ENCODE peak calls at places on chromosomes 7 and 10, in six cellular contexts. One of them, this sample, is unnamed.

GRCh38 chr7:39683216-39683845 is 60.0 kb downstream of the RALA start:
- DNase-seq in NCI-H1092 treated with DMSO at 0.1 percent for 48 hours: no peak
- DNase-seq in B cell: no peak
- DNase-seq in T-helper 1 cell: no peak
- DNase-seq in CD4-positive, alpha-beta T cell: no peak
- DNase-seq in stimulated activated naive CD8-positive, alpha-beta T cell treated with anti-CD3 and anti-CD28 coated beads, Interleukin-15, Interleukin-2, amounts not matched to agents 100 U/mL and 50 U/mL, for 24 hours: no peak
- DNase-seq in this sample: no peak

GRCh38 chr10:124285587-124286527 is 132.9 kb downstream of the OAT start:
- DNase-seq in NCI-H1092 treated with DMSO at 0.1 percent for 48 hours: no peak
- DNase-seq in B cell: no peak
- DNase-seq in T-helper 1 cell: no peak
- DNase-seq in CD4-positive, alpha-beta T cell: no peak
- DNase-seq in stimulated activated naive CD8-positive, alpha-beta T cell treated with anti-CD3 and anti-CD28 coated beads, Interleukin-15, Interleukin-2, amounts not matched to agents 100 U/mL and 50 U/mL, for 24 hours: no peak
- DNase-seq in this sample: peak

GRCh38 chr10:14953452-14954000 is 370 bp downstream of the DCLRE1C start:
- DNase-seq in NCI-H1092 treated with DMSO at 0.1 percent for 48 hours: peak
- DNase-seq in B cell: no peak
- DNase-seq in T-helper 1 cell: no peak
- DNase-seq in CD4-positive, alpha-beta T cell: no peak
- DNase-seq in stimulated activated naive CD8-positive, alpha-beta T cell treated with anti-CD3 and anti-CD28 coated beads, Interleukin-15, Interleukin-2, amounts not matched to agents 100 U/mL and 50 U/mL, for 24 hours: no peak
- DNase-seq in this sample: peak

GRCh38 chr7:150924256-150924851 is 53.8 kb downstream of the KCNH2 start:
- DNase-seq in NCI-H1092 treated with DMSO at 0.1 percent for 48 hours: no peak
- DNase-seq in B cell: no peak
- DNase-seq in T-helper 1 cell: no peak
- DNase-seq in CD4-positive, alpha-beta T cell: no peak
- DNase-seq in stimulated activated naive CD8-positive, alpha-beta T cell treated with anti-CD3 and anti-CD28 coated beads, Interleukin-15, Interleukin-2, amounts not matched to agents 100 U/mL and 50 U/mL, for 24 hours: no peak
- DNase-seq in this sample: no peak

GRCh38 chr7:107080099-107080505 is 35.6 kb downstream of the PRKAR2B start:
- DNase-seq in NCI-H1092 treated with DMSO at 0.1 percent for 48 hours: no peak
- DNase-seq in B cell: no peak
- DNase-seq in T-helper 1 cell: no peak
- DNase-seq in CD4-positive, alpha-beta T cell: no peak
- DNase-seq in stimulated activated naive CD8-positive, alpha-beta T cell treated with anti-CD3 and anti-CD28 coated beads, Interleukin-15, Interleukin-2, amounts not matched to agents 100 U/mL and 50 U/mL, for 24 hours: no peak
- DNase-seq in this sample: no peak

GRCh38 chr7:98458090-98458875 is 57.4 kb upstream of the BAIAP2L1 start:
- DNase-seq in NCI-H1092 treated with DMSO at 0.1 percent for 48 hours: no peak
- DNase-seq in B cell: no peak
- DNase-seq in T-helper 1 cell: no peak
- DNase-seq in CD4-positive, alpha-beta T cell: no peak
- DNase-seq in stimulated activated naive CD8-positive, alpha-beta T cell treated with anti-CD3 and anti-CD28 coated beads, Interleukin-15, Interleukin-2, amounts not matched to agents 100 U/mL and 50 U/mL, for 24 hours: no peak
- DNase-seq in this sample: no peak

GRCh38 chr10:102150970-102151773 is 1.0 kb upstream of the NOLC1 start:
- DNase-seq in NCI-H1092 treated with DMSO at 0.1 percent for 48 hours: no peak
- DNase-seq in B cell: no peak
- DNase-seq in T-helper 1 cell: no peak
- DNase-seq in CD4-positive, alpha-beta T cell: no peak
- DNase-seq in stimulated activated naive CD8-positive, alpha-beta T cell treated with anti-CD3 and anti-CD28 coated beads, Interleukin-15, Interleukin-2, amounts not matched to agents 100 U/mL and 50 U/mL, for 24 hours: no peak
- DNase-seq in this sample: no peak

GRCh38 chr10:10716972-10717371 is 300.7 kb upstream of the CELF2 start:
- DNase-seq in NCI-H1092 treated with DMSO at 0.1 percent for 48 hours: no peak
- DNase-seq in B cell: no peak
- DNase-seq in T-helper 1 cell: no peak
- DNase-seq in CD4-positive, alpha-beta T cell: no peak
- DNase-seq in stimulated activated naive CD8-positive, alpha-beta T cell treated with anti-CD3 and anti-CD28 coated beads, Interleukin-15, Interleukin-2, amounts not matched to agents 100 U/mL and 50 U/mL, for 24 hours: no peak
- DNase-seq in this sample: no peak

GRCh38 chr7:14596421-14596820 is 306.1 kb downstream of the DGKB start:
- DNase-seq in NCI-H1092 treated with DMSO at 0.1 percent for 48 hours: no peak
- DNase-seq in B cell: no peak
- DNase-seq in T-helper 1 cell: no peak
- DNase-seq in CD4-positive, alpha-beta T cell: no peak
- DNase-seq in stimulated activated naive CD8-positive, alpha-beta T cell treated with anti-CD3 and anti-CD28 coated beads, Interleukin-15, Interleukin-2, amounts not matched to agents 100 U/mL and 50 U/mL, for 24 hours: no peak
- DNase-seq in this sample: no peak

GRCh38 chr10:122021421-122021820 is 32.5 kb downstream of the TACC2 start:
- DNase-seq in NCI-H1092 treated with DMSO at 0.1 percent for 48 hours: no peak
- DNase-seq in B cell: no peak
- DNase-seq in T-helper 1 cell: no peak
- DNase-seq in CD4-positive, alpha-beta T cell: no peak
- DNase-seq in stimulated activated naive CD8-positive, alpha-beta T cell treated with anti-CD3 and anti-CD28 coated beads, Interleukin-15, Interleukin-2, amounts not matched to agents 100 U/mL and 50 U/mL, for 24 hours: no peak
- DNase-seq in this sample: no peak

GRCh38 chr7:99112097-99112496 is 31.8 kb downstream of the SMURF1 start:
- DNase-seq in NCI-H1092 treated with DMSO at 0.1 percent for 48 hours: no peak
- DNase-seq in B cell: no peak
- DNase-seq in T-helper 1 cell: no peak
- DNase-seq in CD4-positive, alpha-beta T cell: no peak
- DNase-seq in stimulated activated naive CD8-positive, alpha-beta T cell treated with anti-CD3 and anti-CD28 coated beads, Interleukin-15, Interleukin-2, amounts not matched to agents 100 U/mL and 50 U/mL, for 24 hours: no peak
- DNase-seq in this sample: no peak

GRCh38 chr7:122485841-122486240 is 181.3 kb upstream of the FEZF1 start:
- DNase-seq in NCI-H1092 treated with DMSO at 0.1 percent for 48 hours: no peak
- DNase-seq in B cell: no peak
- DNase-seq in T-helper 1 cell: no peak
- DNase-seq in CD4-positive, alpha-beta T cell: no peak
- DNase-seq in stimulated activated naive CD8-positive, alpha-beta T cell treated with anti-CD3 and anti-CD28 coated beads, Interleukin-15, Interleukin-2, amounts not matched to agents 100 U/mL and 50 U/mL, for 24 hours: no peak
- DNase-seq in this sample: no peak

GRCh38 chr7:42494722-42495121 is 257.7 kb upstream of the GLI3 start:
- DNase-seq in NCI-H1092 treated with DMSO at 0.1 percent for 48 hours: no peak
- DNase-seq in B cell: no peak
- DNase-seq in T-helper 1 cell: no peak
- DNase-seq in CD4-positive, alpha-beta T cell: no peak
- DNase-seq in stimulated activated naive CD8-positive, alpha-beta T cell treated with anti-CD3 and anti-CD28 coated beads, Interleukin-15, Interleukin-2, amounts not matched to agents 100 U/mL and 50 U/mL, for 24 hours: no peak
- DNase-seq in this sample: no peak

GRCh38 chr7:108094933-108095710 is 35.0 kb downstream of the LAMB4 start:
- DNase-seq in NCI-H1092 treated with DMSO at 0.1 percent for 48 hours: peak
- DNase-seq in B cell: no peak
- DNase-seq in T-helper 1 cell: no peak
- DNase-seq in CD4-positive, alpha-beta T cell: no peak
- DNase-seq in stimulated activated naive CD8-positive, alpha-beta T cell treated with anti-CD3 and anti-CD28 coated beads, Interleukin-15, Interleukin-2, amounts not matched to agents 100 U/mL and 50 U/mL, for 24 hours: no peak
- DNase-seq in this sample: no peak

GRCh38 chr7:16026253-16027020 is 340.0 kb upstream of the MEOX2 start:
- DNase-seq in NCI-H1092 treated with DMSO at 0.1 percent for 48 hours: no peak
- DNase-seq in B cell: no peak
- DNase-seq in T-helper 1 cell: no peak
- DNase-seq in CD4-positive, alpha-beta T cell: no peak
- DNase-seq in stimulated activated naive CD8-positive, alpha-beta T cell treated with anti-CD3 and anti-CD28 coated beads, Interleukin-15, Interleukin-2, amounts not matched to agents 100 U/mL and 50 U/mL, for 24 hours: no peak
- DNase-seq in this sample: no peak

GRCh38 chr7:135706038-135706742 is 21.8 kb downstream of the SLC13A4 start:
- DNase-seq in NCI-H1092 treated with DMSO at 0.1 percent for 48 hours: no peak
- DNase-seq in B cell: no peak
- DNase-seq in T-helper 1 cell: no peak
- DNase-seq in CD4-positive, alpha-beta T cell: no peak
- DNase-seq in stimulated activated naive CD8-positive, alpha-beta T cell treated with anti-CD3 and anti-CD28 coated beads, Interleukin-15, Interleukin-2, amounts not matched to agents 100 U/mL and 50 U/mL, for 24 hours: no peak
- DNase-seq in this sample: no peak

GRCh38 chr7:76310102-76310957 is 7.9 kb downstream of the HSPB1 start:
- DNase-seq in NCI-H1092 treated with DMSO at 0.1 percent for 48 hours: peak
- DNase-seq in B cell: no peak
- DNase-seq in T-helper 1 cell: no peak
- DNase-seq in CD4-positive, alpha-beta T cell: no peak
- DNase-seq in stimulated activated naive CD8-positive, alpha-beta T cell treated with anti-CD3 and anti-CD28 coated beads, Interleukin-15, Interleukin-2, amounts not matched to agents 100 U/mL and 50 U/mL, for 24 hours: no peak
- DNase-seq in this sample: peak

GRCh38 chr10:71285180-71285545 is 33.9 kb upstream of the SLC29A3 start:
- DNase-seq in NCI-H1092 treated with DMSO at 0.1 percent for 48 hours: peak
- DNase-seq in B cell: peak
- DNase-seq in T-helper 1 cell: no peak
- DNase-seq in CD4-positive, alpha-beta T cell: no peak
- DNase-seq in stimulated activated naive CD8-positive, alpha-beta T cell treated with anti-CD3 and anti-CD28 coated beads, Interleukin-15, Interleukin-2, amounts not matched to agents 100 U/mL and 50 U/mL, for 24 hours: peak
- DNase-seq in this sample: no peak

GRCh38 chr7:147197006-147197405 is 1080.4 kb downstream of the CNTNAP2 start:
- DNase-seq in NCI-H1092 treated with DMSO at 0.1 percent for 48 hours: no peak
- DNase-seq in B cell: no peak
- DNase-seq in T-helper 1 cell: no peak
- DNase-seq in CD4-positive, alpha-beta T cell: no peak
- DNase-seq in stimulated activated naive CD8-positive, alpha-beta T cell treated with anti-CD3 and anti-CD28 coated beads, Interleukin-15, Interleukin-2, amounts not matched to agents 100 U/mL and 50 U/mL, for 24 hours: no peak
- DNase-seq in this sample: no peak

GRCh38 chr10:1036341-1036791 is 10.7 kb upstream of the IDI2 start:
- DNase-seq in NCI-H1092 treated with DMSO at 0.1 percent for 48 hours: no peak
- DNase-seq in B cell: no peak
- DNase-seq in T-helper 1 cell: no peak
- DNase-seq in CD4-positive, alpha-beta T cell: no peak
- DNase-seq in stimulated activated naive CD8-positive, alpha-beta T cell treated with anti-CD3 and anti-CD28 coated beads, Interleukin-15, Interleukin-2, amounts not matched to agents 100 U/mL and 50 U/mL, for 24 hours: no peak
- DNase-seq in this sample: no peak

GRCh38 chr7:2029936-2030335 is 202.8 kb downstream of the MAD1L1 start:
- DNase-seq in NCI-H1092 treated with DMSO at 0.1 percent for 48 hours: no peak
- DNase-seq in B cell: no peak
- DNase-seq in T-helper 1 cell: no peak
- DNase-seq in CD4-positive, alpha-beta T cell: no peak
- DNase-seq in stimulated activated naive CD8-positive, alpha-beta T cell treated with anti-CD3 and anti-CD28 coated beads, Interleukin-15, Interleukin-2, amounts not matched to agents 100 U/mL and 50 U/mL, for 24 hours: no peak
- DNase-seq in this sample: no peak

GRCh38 chr7:101273126-101273525 is 28.2 kb upstream of the FIS1 start:
- DNase-seq in NCI-H1092 treated with DMSO at 0.1 percent for 48 hours: no peak
- DNase-seq in B cell: no peak
- DNase-seq in T-helper 1 cell: no peak
- DNase-seq in CD4-positive, alpha-beta T cell: no peak
- DNase-seq in stimulated activated naive CD8-positive, alpha-beta T cell treated with anti-CD3 and anti-CD28 coated beads, Interleukin-15, Interleukin-2, amounts not matched to agents 100 U/mL and 50 U/mL, for 24 hours: no peak
- DNase-seq in this sample: no peak

GRCh38 chr7:41824284-41824683 is 121.4 kb upstream of the INHBA start:
- DNase-seq in NCI-H1092 treated with DMSO at 0.1 percent for 48 hours: no peak
- DNase-seq in B cell: no peak
- DNase-seq in T-helper 1 cell: no peak
- DNase-seq in CD4-positive, alpha-beta T cell: no peak
- DNase-seq in stimulated activated naive CD8-positive, alpha-beta T cell treated with anti-CD3 and anti-CD28 coated beads, Interleukin-15, Interleukin-2, amounts not matched to agents 100 U/mL and 50 U/mL, for 24 hours: peak
- DNase-seq in this sample: no peak

GRCh38 chr7:117019786-117020604 is 66.7 kb downstream of the ST7 start:
- DNase-seq in NCI-H1092 treated with DMSO at 0.1 percent for 48 hours: peak
- DNase-seq in B cell: no peak
- DNase-seq in T-helper 1 cell: no peak
- DNase-seq in CD4-positive, alpha-beta T cell: no peak
- DNase-seq in stimulated activated naive CD8-positive, alpha-beta T cell treated with anti-CD3 and anti-CD28 coated beads, Interleukin-15, Interleukin-2, amounts not matched to agents 100 U/mL and 50 U/mL, for 24 hours: no peak
- DNase-seq in this sample: peak

GRCh38 chr7:27151945-27152815 is at the start of gene HOXA3:
- DNase-seq in NCI-H1092 treated with DMSO at 0.1 percent for 48 hours: no peak
- DNase-seq in B cell: no peak
- DNase-seq in T-helper 1 cell: no peak
- DNase-seq in CD4-positive, alpha-beta T cell: no peak
- DNase-seq in stimulated activated naive CD8-positive, alpha-beta T cell treated with anti-CD3 and anti-CD28 coated beads, Interleukin-15, Interleukin-2, amounts not matched to agents 100 U/mL and 50 U/mL, for 24 hours: no peak
- DNase-seq in this sample: no peak

GRCh38 chr10:130353928-130354327 is 217.7 kb downstream of the GLRX3 start:
- DNase-seq in NCI-H1092 treated with DMSO at 0.1 percent for 48 hours: no peak
- DNase-seq in B cell: no peak
- DNase-seq in T-helper 1 cell: no peak
- DNase-seq in CD4-positive, alpha-beta T cell: no peak
- DNase-seq in stimulated activated naive CD8-positive, alpha-beta T cell treated with anti-CD3 and anti-CD28 coated beads, Interleukin-15, Interleukin-2, amounts not matched to agents 100 U/mL and 50 U/mL, for 24 hours: no peak
- DNase-seq in this sample: no peak

This sample was measured in occipital lobe.